ENCODE peak calls at places on chromosomes 4 and X, in six cellular contexts. V, M, L, Q, S and P are unnamed samples.

GRCh38 chr4:182683666-182684065 is 233.5 kb downstream of the DCTD start:
- DNase-seq in L (no peak), Q (no peak), M (no peak), S (no peak), V (no peak), P (no peak)

GRCh38 chrX:29604381-29604780 is 611.0 kb upstream of the MAGEB2 start:
- DNase-seq in V (no peak), L (no peak), M (no peak), S (no peak), Q (no peak), P (no peak)

GRCh38 chr4:85610450-85610849 is 135.5 kb downstream of the ARHGAP24 start:
- DNase-seq in M (no peak), V (no peak), L (no peak), S (no peak), Q (no peak), P (no peak)

GRCh38 chrX:12970691-12971202 is 4.2 kb upstream of the TMSB4X start:
- DNase-seq in V (peak), S (peak), L (no peak), M (no peak), Q (peak), P (no peak)

GRCh38 chr4:76753814-76754213 is 144.1 kb downstream of the SOWAHB start:
- DNase-seq in V (no peak), Q (peak), S (no peak), L (no peak), M (no peak), P (peak)

GRCh38 chr4:7328162-7328912 is 106.4 kb downstream of the PSAPL1 start:
- DNase-seq in M (no peak), Q (no peak), S (no peak), V (no peak), L (no peak), P (no peak)

GRCh38 chr4:25938251-25939186 is 24.5 kb downstream of the SMIM20 start:
- DNase-seq in Q (peak), S (no peak), V (no peak), M (no peak), L (no peak), P (no peak)

GRCh38 chrX:10608099-10608498 is 12.3 kb downstream of the MID1 start:
- DNase-seq in V (no peak), L (no peak), Q (peak), S (no peak), M (no peak), P (no peak)

GRCh38 chrX:368811-369562 is 17.7 kb downstream of the PPP2R3B start:
- DNase-seq in M (no peak), L (no peak), V (no peak), S (peak), Q (peak), P (no peak)

GRCh38 chr4:134393592-134393991 is 192.0 kb upstream of the PABPC4L start:
- DNase-seq in S (no peak), L (no peak), V (no peak), M (no peak), Q (no peak), P (no peak)

GRCh38 chr4:134382478-134383227 is 181.1 kb upstream of the PABPC4L start:
- DNase-seq in L (no peak), M (no peak), Q (no peak), S (no peak), V (no peak), P (no peak)

GRCh38 chr4:134390327-134390726 is 188.7 kb upstream of the PABPC4L start:
- DNase-seq in V (no peak), M (no peak), S (no peak), Q (no peak), L (no peak), P (no peak)

GRCh38 chr4:134388351-134388750 is 186.8 kb upstream of the PABPC4L start:
- DNase-seq in M (no peak), L (no peak), V (no peak), S (peak), Q (no peak), P (no peak)
- TF ChIP-seq CTCF in M (no peak), L (no peak), V (no peak), S (no peak), Q (no peak), P (no peak)

DNA sequence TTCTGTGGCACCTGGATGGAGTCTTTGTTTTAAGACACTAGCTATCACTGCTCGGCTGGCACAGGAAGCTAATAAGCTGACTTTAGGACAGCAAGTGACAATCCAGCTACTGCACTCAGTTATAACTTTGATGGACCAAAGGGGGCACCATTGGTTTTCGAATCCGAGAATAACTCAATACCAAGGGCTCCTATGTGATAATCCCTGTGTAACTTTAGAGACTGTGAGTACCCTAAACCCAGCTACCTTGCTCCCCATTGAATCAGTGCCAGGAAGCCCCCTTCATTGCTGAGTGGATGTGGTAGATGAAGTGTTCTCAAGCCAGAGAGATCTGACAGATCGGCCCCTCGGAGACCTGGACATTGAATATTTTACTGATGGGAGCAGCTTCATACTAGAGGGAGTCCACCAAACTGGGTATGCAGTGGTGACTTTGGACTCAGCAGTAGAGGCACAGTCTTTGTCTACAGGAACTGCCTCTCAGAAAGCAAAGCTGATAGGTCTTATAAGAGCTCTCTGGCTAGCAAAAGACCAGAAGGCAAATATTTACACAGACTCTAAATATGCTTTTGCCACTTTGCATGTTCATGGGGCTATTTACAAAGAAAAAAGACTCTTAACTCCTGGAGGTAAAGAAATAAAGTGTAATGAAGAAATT is 35.5 kb upstream of the UGT2B7 start:
- DNase-seq in Q (peak), M (no peak), L (no peak), S (peak), V (no peak), P (no peak)
- TF ChIP-seq CTCF in Q (peak), M (no peak), L (peak), S (peak), V (no peak), P (no peak)

DNA sequence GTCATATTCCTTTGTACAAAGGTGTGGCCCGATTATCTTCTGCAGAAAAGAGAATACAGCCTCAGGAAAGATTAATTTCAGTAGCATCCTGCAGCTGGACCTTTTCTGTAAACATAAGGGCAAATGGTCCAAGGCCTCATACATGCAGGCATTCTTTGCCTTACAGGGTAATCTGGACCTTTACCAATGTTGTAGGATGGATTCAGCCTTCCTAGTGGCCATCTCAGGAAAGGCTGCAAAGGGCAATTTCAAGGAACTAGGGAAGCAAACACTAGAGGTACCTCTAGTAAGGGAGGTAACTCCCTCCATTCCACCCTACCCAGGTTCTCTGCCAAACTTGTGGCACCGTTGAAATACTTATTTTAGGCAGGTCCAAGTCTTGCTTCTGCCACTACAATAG is 43.0 kb downstream of the UGT2B28 start:
- DNase-seq in Q (no peak), S (peak), L (no peak), M (no peak), V (no peak), P (no peak)
- TF ChIP-seq CTCF in Q (no peak), S (peak), L (no peak), M (no peak), V (no peak), P (no peak)

DNA sequence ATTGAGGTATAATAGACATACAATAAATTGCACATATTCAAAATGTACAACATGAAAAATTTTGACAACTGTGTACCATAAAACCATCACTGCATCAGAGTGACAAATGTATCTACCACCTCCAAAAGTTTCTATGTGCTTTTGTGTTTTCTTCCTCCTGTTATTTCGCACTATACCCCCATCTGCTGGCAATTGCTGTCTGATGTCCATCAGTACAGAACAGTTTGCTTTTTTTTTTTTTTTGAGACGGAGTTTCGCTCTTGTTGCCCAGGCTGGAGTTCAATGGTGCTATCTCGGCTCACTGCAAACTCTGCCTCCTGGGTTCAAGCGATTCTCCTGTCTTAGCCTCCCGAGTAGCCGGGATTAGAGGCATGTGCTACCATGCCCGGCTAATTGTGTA is 154.3 kb upstream of the GIMD1 start:
- DNase-seq in Q (peak), M (no peak), L (peak), S (peak), V (no peak), P (no peak)
- TF ChIP-seq CTCF in Q (peak), M (no peak), L (peak), S (peak), V (no peak), P (peak)

DNA sequence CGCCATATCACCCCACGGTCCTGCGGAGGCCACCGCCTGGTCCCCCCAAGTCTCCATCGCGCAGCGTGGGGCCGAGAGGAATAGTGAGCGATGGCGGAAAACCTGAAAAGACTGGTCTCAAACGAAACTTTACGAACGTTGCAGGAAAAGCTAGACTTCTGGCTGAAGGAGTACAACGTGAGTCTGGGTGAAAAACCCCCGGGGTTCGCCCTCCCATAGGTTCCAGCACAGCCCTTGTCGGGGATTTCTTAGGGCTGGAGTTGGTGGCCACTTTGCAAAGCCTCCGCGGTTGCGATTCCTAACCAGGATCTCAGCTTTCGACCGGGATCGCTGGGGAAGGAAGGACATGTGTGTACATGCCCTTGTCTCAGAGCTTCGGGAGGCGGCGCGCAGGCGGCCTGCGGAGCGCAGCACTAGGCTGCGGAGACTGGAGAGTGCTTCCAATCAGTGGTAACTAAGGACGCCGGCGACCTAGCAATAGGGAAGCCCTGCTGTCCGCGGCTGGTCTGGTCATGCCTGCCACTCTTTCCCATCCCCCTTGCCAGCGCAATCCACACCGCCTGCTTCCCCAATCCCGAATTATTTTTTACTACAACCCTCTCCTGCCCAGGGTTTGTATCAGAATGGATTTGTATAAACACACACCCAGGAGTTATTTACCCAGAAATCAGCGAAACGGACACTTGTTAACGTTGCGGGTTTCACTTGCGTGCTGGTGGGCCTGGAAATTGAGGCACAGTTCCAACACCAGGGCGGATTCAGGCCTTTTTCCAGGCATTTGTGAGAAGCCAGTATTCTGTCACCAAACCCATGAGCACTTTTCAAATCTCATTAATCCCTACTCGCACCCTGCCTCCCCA is 741 bp downstream of the SPATA18 start:
- DNase-seq in V (peak), S (peak), M (peak), L (peak), Q (peak), P (peak)
- TF ChIP-seq CTCF in V (no peak), S (no peak), M (no peak), L (no peak), Q (no peak), P (no peak)